ENCODE peak calls at places on chromosomes 3 and 15, in ten cellular contexts. X is transverse colon, W is Calu3, T is BE2C, K is WTC11, J is choroid plexus epithelial cell, V is heart right ventricle, F is dorsolateral prefrontal cortex, U is IMR-90, Q is GM12864. S is an unnamed sample.

GRCh38 chr15:36478561-36478960 is 100.9 kb upstream of the CDIN1 start:
- DNase-seq in X (no peak), W (no peak), T (no peak), K (no peak), J (no peak), V (no peak), F (no peak), U (no peak), Q (no peak), S (no peak)

GRCh38 chr15:43168192-43169107 is 16.8 kb upstream of the CCNDBP1 start:
- DNase-seq in X (no peak), W (no peak), T (no peak), K (no peak), J (peak), V (no peak), F (no peak), U (peak), Q (no peak), S (no peak)

GRCh38 chr3:186472466-186473008 is 71.6 kb downstream of the CRYGS start:
- DNase-seq in X (no peak), W (no peak), T (no peak), K (no peak), J (no peak), V (no peak), F (no peak), U (peak), Q (no peak), S (no peak)

GRCh38 chr3:151468284-151468917 is 7.5 kb upstream of the IGSF10 start:
- DNase-seq in X (peak), W (peak), T (peak), K (peak), J (peak), V (no peak), F (no peak), U (peak), Q (peak), S (no peak)

GRCh38 chr15:29533667-29534066 is 264.0 kb upstream of the NSMCE3 start:
- DNase-seq in X (no peak), W (no peak), T (no peak), K (peak), J (peak), V (no peak), F (no peak), U (no peak), Q (no peak), S (no peak)

GRCh38 chr15:101168463-101168824 is 83.4 kb downstream of the CHSY1 start:
- DNase-seq in X (no peak), W (no peak), T (no peak), K (no peak), J (peak), V (peak), F (no peak), U (peak), Q (no peak), S (no peak)

GRCh38 chr15:93026359-93026758 is 62.7 kb downstream of the RGMA start:
- DNase-seq in X (no peak), W (no peak), T (no peak), K (no peak), J (no peak), V (no peak), F (no peak), U (no peak), Q (no peak), S (no peak)

GRCh38 chr15:98375513-98376360 is 272.6 kb upstream of the IGF1R start:
- DNase-seq in X (no peak), W (no peak), T (no peak), K (no peak), J (no peak), V (no peak), F (no peak), U (no peak), Q (no peak), S (no peak)

GRCh38 chr15:59140422-59141226 is 35.7 kb downstream of the CCNB2 start:
- DNase-seq in X (peak), W (no peak), T (no peak), K (no peak), J (peak), V (no peak), F (no peak), U (peak), Q (no peak), S (no peak)

GRCh38 chr15:95492388-95493070 is 838.0 kb upstream of the NR2F2 start:
- DNase-seq in X (no peak), W (peak), T (no peak), K (no peak), J (no peak), V (no peak), F (no peak), U (no peak), Q (no peak), S (no peak)

GRCh38 chr15:61687124-61687523 is 373.1 kb downstream of the VPS13C start:
- DNase-seq in X (no peak), W (no peak), T (no peak), K (no peak), J (no peak), V (no peak), F (no peak), U (no peak), Q (no peak), S (no peak)

GRCh38 chr3:155101398-155101797 is 21.3 kb downstream of the MME start:
- DNase-seq in X (no peak), W (no peak), T (no peak), K (no peak), J (peak), V (peak), F (no peak), U (peak), Q (no peak), S (no peak)

GRCh38 chr15:65655026-65655425 is 33.3 kb downstream of the SLC24A1 start:
- DNase-seq in X (no peak), W (peak), T (no peak), K (no peak), J (peak), V (no peak), F (no peak), U (peak), Q (no peak), S (no peak)

GRCh38 chr15:27656296-27656987 is 442.7 kb downstream of the OCA2 start:
- DNase-seq in X (no peak), W (no peak), T (no peak), K (no peak), J (no peak), V (no peak), F (no peak), U (no peak), Q (no peak), S (no peak)

GRCh38 chr3:129560269-129560787 is 17.4 kb downstream of the H1-8 start:
- DNase-seq in X (no peak), W (no peak), T (peak), K (no peak), J (peak), V (peak), F (no peak), U (peak), Q (no peak), S (no peak)

GRCh38 chr15:38547255-38547997 is 17.2 kb downstream of the RASGRP1 start:
- DNase-seq in X (no peak), W (no peak), T (no peak), K (no peak), J (peak), V (no peak), F (no peak), U (peak), Q (no peak), S (no peak)

GRCh38 chr3:157755254-157755653 is 252.0 kb upstream of the VEPH1 start:
- DNase-seq in X (no peak), W (no peak), T (no peak), K (no peak), J (peak), V (no peak), F (no peak), U (no peak), Q (no peak), S (no peak)

GRCh38 chr3:134373278-134373941 is 837 bp downstream of the AMOTL2 start:
- DNase-seq in X (peak), W (peak), T (peak), K (peak), J (peak), V (peak), F (peak), U (peak), Q (no peak), S (peak)

GRCh38 chr15:29596266-29596665 is 226.0 kb downstream of the TJP1 start:
- DNase-seq in X (no peak), W (no peak), T (no peak), K (no peak), J (peak), V (no peak), F (no peak), U (peak), Q (no peak), S (no peak)

GRCh38 chr15:39174332-39174731 is 406.5 kb upstream of the THBS1 start:
- DNase-seq in X (no peak), W (no peak), T (no peak), K (no peak), J (no peak), V (no peak), F (no peak), U (no peak), Q (no peak), S (no peak)

GRCh38 chr15:71572452-71573053 is 237.8 kb upstream of the NR2E3 start:
- DNase-seq in X (no peak), W (peak), T (no peak), K (peak), J (peak), V (no peak), F (no peak), U (no peak), Q (no peak), S (no peak)

GRCh38 chr3:129623447-129624118 is 17.1 kb upstream of the PLXND1 start:
- DNase-seq in X (peak), W (no peak), T (no peak), K (no peak), J (peak), V (peak), F (no peak), U (no peak), Q (no peak), S (peak)

GRCh38 chr15:80925597-80926059 is 64.0 kb downstream of the MESD start:
- DNase-seq in X (no peak), W (no peak), T (no peak), K (no peak), J (no peak), V (no peak), F (no peak), U (no peak), Q (no peak), S (no peak)

GRCh38 chr15:92149029-92149428 is 244.7 kb upstream of the ST8SIA2 start:
- DNase-seq in X (no peak), W (no peak), T (no peak), K (no peak), J (no peak), V (no peak), F (no peak), U (peak), Q (no peak), S (no peak)

GRCh38 chr3:151550025-151550618 is 89.3 kb upstream of the IGSF10 start:
- DNase-seq in X (no peak), W (no peak), T (no peak), K (no peak), J (no peak), V (no peak), F (no peak), U (no peak), Q (no peak), S (no peak)

GRCh38 chr3:27105904-27106303 is 263.3 kb downstream of the NEK10 start:
- DNase-seq in X (peak), W (peak), T (no peak), K (peak), J (peak), V (no peak), F (no peak), U (no peak), Q (no peak), S (no peak)

GRCh38 chr3:125418306-125418705 is 43.2 kb upstream of the ZNF148 start:
- DNase-seq in X (no peak), W (no peak), T (no peak), K (no peak), J (no peak), V (no peak), F (no peak), U (peak), Q (no peak), S (no peak)

GRCh38 chr15:87118424-87118823 is 1038.8 kb downstream of the AGBL1 start:
- DNase-seq in X (no peak), W (no peak), T (peak), K (no peak), J (no peak), V (no peak), F (no peak), U (no peak), Q (no peak), S (no peak)

GRCh38 chr3:146469206-146470017 is at the start of gene PLSCR2:
- DNase-seq in X (peak), W (peak), T (no peak), K (peak), J (peak), V (peak), F (no peak), U (no peak), Q (peak), S (peak)

GRCh38 chr3:160464321-160464720 is 14.7 kb upstream of the TRIM59 start:
- DNase-seq in X (no peak), W (no peak), T (no peak), K (no peak), J (no peak), V (no peak), F (no peak), U (no peak), Q (no peak), S (no peak)

GRCh38 chr15:33910741-33911140 is 57.6 kb upstream of the CHRM5 start:
- DNase-seq in X (no peak), W (no peak), T (no peak), K (no peak), J (no peak), V (no peak), F (no peak), U (peak), Q (no peak), S (no peak)

GRCh38 chr3:1183320-1184048 is 90.7 kb downstream of the CNTN6 start:
- DNase-seq in X (no peak), W (peak), T (no peak), K (no peak), J (peak), V (no peak), F (no peak), U (peak), Q (no peak), S (no peak)

GRCh38 chr3:126481808-126482502 is 6.3 kb upstream of the ZXDC start:
- DNase-seq in X (peak), W (no peak), T (peak), K (no peak), J (peak), V (peak), F (no peak), U (peak), Q (no peak), S (peak)

GRCh38 chr15:38202356-38202755 is 50.3 kb upstream of the SPRED1 start:
- DNase-seq in X (no peak), W (no peak), T (no peak), K (no peak), J (no peak), V (no peak), F (no peak), U (peak), Q (no peak), S (no peak)

GRCh38 chr3:160226740-160227048 is 1.5 kb downstream of the C3orf80 start:
- DNase-seq in X (no peak), W (peak), T (no peak), K (no peak), J (no peak), V (no peak), F (no peak), U (no peak), Q (no peak), S (no peak)

GRCh38 chr15:59177445-59177728 is 29.3 kb upstream of the LDHAL6B start:
- DNase-seq in X (no peak), W (no peak), T (no peak), K (no peak), J (no peak), V (no peak), F (no peak), U (no peak), Q (no peak), S (no peak)

GRCh38 chr3:120983841-120984240 is 75.8 kb downstream of the STXBP5L start:
- DNase-seq in X (no peak), W (no peak), T (no peak), K (no peak), J (no peak), V (no peak), F (no peak), U (no peak), Q (no peak), S (no peak)

GRCh38 chr15:73732911-73733310 is 20.2 kb downstream of the INSYN1 start:
- DNase-seq in X (no peak), W (no peak), T (no peak), K (no peak), J (no peak), V (no peak), F (no peak), U (no peak), Q (no peak), S (no peak)

GRCh38 chr15:35142578-35142977 is 57.5 kb upstream of the NANOGP8 start:
- DNase-seq in X (no peak), W (no peak), T (no peak), K (no peak), J (peak), V (no peak), F (no peak), U (peak), Q (no peak), S (no peak)

GRCh38 chr3:68985391-68985790 is 28.1 kb downstream of the EOGT start:
- DNase-seq in X (no peak), W (no peak), T (no peak), K (no peak), J (peak), V (no peak), F (no peak), U (peak), Q (no peak), S (no peak)

DNA sequence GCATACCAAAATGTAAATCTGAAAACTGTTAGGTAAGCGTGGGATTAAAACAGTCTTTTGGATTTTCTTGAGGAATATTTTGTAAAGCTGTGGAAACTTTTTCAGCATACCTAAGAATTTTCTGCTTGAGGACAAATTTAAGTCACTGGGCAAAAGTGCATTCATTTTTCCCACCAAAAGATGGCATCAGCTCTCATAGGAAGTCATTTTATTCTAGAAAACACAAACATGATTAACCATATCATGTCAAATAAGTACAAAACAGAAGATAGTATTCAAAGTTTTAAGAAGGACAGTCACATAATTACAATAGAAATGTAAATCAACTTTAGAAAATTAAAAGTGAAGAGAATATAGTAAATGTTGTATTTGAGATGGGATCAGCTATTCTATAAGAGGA is 63.5 kb downstream of the SLC49A4 start:
- DNase-seq in X (no peak), W (no peak), T (no peak), K (no peak), J (peak), V (no peak), F (no peak), U (peak), Q (no peak), S (no peak)
- TF ChIP-seq CTCF in X (no peak), W (no peak), T (peak), K (no peak), J (peak), V (no peak), F (peak), U (peak), Q (no peak), S (no peak)

GRCh38 chr15:63025460-63025859 is 17.1 kb upstream of the TPM1 start:
- DNase-seq in X (no peak), W (no peak), T (no peak), K (no peak), J (no peak), V (no peak), F (no peak), U (no peak), Q (no peak), S (no peak)
- TF ChIP-seq CTCF in X (no peak), W (no peak), T (peak), K (no peak), J (no peak), V (no peak), F (no peak), U (no peak), Q (peak), S (no peak)

GRCh38 chr3:13192471-13193213 is 119.4 kb upstream of the IQSEC1 start:
- DNase-seq in X (no peak), W (peak), T (peak), K (peak), J (peak), V (no peak), F (no peak), U (peak), Q (no peak), S (no peak)
- TF ChIP-seq CTCF in X (no peak), W (peak), T (peak), K (peak), J (peak), V (no peak), F (peak), U (peak), Q (peak), S (no peak)

GRCh38 chr3:48088749-48089466 is 72.7 kb upstream of the MAP4 start:
- DNase-seq in X (peak), W (peak), T (peak), K (peak), J (peak), V (peak), F (peak), U (peak), Q (peak), S (peak)
- TF ChIP-seq CTCF in X (no peak), W (no peak), T (no peak), K (no peak), J (no peak), V (no peak), F (no peak), U (no peak), Q (no peak), S (no peak)

GRCh38 chr3:59121346-59122144 is 71.7 kb upstream of the CFAP20DC start:
- DNase-seq in X (no peak), W (no peak), T (no peak), K (no peak), J (no peak), V (no peak), F (no peak), U (no peak), Q (no peak), S (no peak)
- TF ChIP-seq CTCF in X (no peak), W (no peak), T (peak), K (peak), J (no peak), V (no peak), F (no peak), U (no peak), Q (peak), S (no peak)

DNA sequence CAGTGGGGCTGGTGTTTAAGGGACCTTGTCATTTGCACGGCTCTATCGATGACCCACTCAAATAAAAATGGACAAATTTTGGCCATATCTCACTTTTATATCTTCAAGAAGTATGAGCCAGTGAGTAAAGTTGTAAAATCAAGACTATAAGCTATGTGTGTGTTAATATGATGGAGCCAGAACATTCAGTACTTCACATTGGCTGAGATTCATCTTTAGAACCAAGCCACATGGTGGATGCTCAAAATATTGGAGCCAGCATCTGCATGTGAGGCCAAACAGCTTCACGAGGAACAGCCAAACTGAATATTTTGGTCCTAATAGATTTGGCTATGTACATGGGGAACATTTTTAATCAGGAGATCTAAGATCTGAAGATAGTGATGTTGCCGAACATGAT is 1089.7 kb downstream of the TUSC7 start:
- DNase-seq in X (no peak), W (no peak), T (no peak), K (no peak), J (no peak), V (no peak), F (no peak), U (no peak), Q (no peak), S (no peak)
- TF ChIP-seq CTCF in X (no peak), W (no peak), T (no peak), K (no peak), J (no peak), V (no peak), F (no peak), U (no peak), Q (no peak), S (no peak)

S was measured in right lobe of liver.